ENCODE peak calls at places on chromosome 1, in four cellular contexts. One of them, this sample, is unnamed. For H3K27me3, the result is how much of the 10 kb centered on the place peaks cover.

GRCh38 chr1:980137-980571 is 1.7 kb downstream of the PERM1 start:
- DNase-seq in WERI-Rb-1: no peak
- DNase-seq in ovary: peak
- DNase-seq in tibial artery: no peak
- DNase-seq in this sample: no peak

GRCh38 chr1:226827968-226828513 is 42.4 kb upstream of the PSEN2 start:
- DNase-seq in tibial artery: peak
- DNase-seq in ovary: peak
- DNase-seq in WERI-Rb-1: peak
- DNase-seq in this sample: peak

GRCh38 chr1:4784761-4785160 is 130.4 kb downstream of the AJAP1 start:
- DNase-seq in ovary: no peak
- DNase-seq in WERI-Rb-1: no peak
- DNase-seq in tibial artery: peak
- DNase-seq in this sample: peak

GRCh38 chr1:189431437-189431836 is 1046.2 kb downstream of the BRINP3 start:
- DNase-seq in tibial artery: no peak
- DNase-seq in WERI-Rb-1: no peak
- DNase-seq in ovary: no peak
- DNase-seq in this sample: no peak

GRCh38 chr1:155200920-155201319 is 6.8 kb downstream of the THBS3 start:
- DNase-seq in WERI-Rb-1: no peak
- DNase-seq in ovary: no peak
- DNase-seq in tibial artery: no peak
- DNase-seq in this sample: no peak

GRCh38 chr1:15836772-15837669 is 10.5 kb upstream of the SPEN start:
- DNase-seq in tibial artery: peak
- DNase-seq in ovary: peak
- DNase-seq in WERI-Rb-1: no peak
- DNase-seq in this sample: peak

GRCh38 chr1:62077821-62078220 is 116.8 kb upstream of the L1TD1 start:
- DNase-seq in tibial artery: no peak
- DNase-seq in ovary: no peak
- DNase-seq in WERI-Rb-1: no peak
- DNase-seq in this sample: no peak

GRCh38 chr1:92749024-92749634 is 35.8 kb downstream of the EVI5 start:
- DNase-seq in ovary: no peak
- DNase-seq in WERI-Rb-1: peak
- DNase-seq in tibial artery: no peak
- DNase-seq in this sample: no peak

GRCh38 chr1:43621386-43621785 is 28.6 kb upstream of the KDM4A start:
- DNase-seq in WERI-Rb-1: no peak
- DNase-seq in ovary: no peak
- DNase-seq in tibial artery: no peak
- DNase-seq in this sample: no peak

GRCh38 chr1:179164494-179164893 is 65.0 kb downstream of the ABL2 start:
- DNase-seq in WERI-Rb-1: no peak
- DNase-seq in tibial artery: no peak
- DNase-seq in ovary: no peak
- DNase-seq in this sample: no peak

GRCh38 chr1:165823552-165824268 is 3.7 kb upstream of the UCK2 start:
- DNase-seq in tibial artery: no peak
- DNase-seq in ovary: no peak
- DNase-seq in WERI-Rb-1: no peak
- DNase-seq in this sample: no peak

GRCh38 chr1:96508226-96508625 is 213.4 kb upstream of the PTBP2 start:
- DNase-seq in tibial artery: no peak
- DNase-seq in ovary: no peak
- DNase-seq in WERI-Rb-1: peak
- DNase-seq in this sample: no peak
- TF ChIP-seq CTCF in tibial artery: no peak
- TF ChIP-seq CTCF in ovary: no peak
- TF ChIP-seq CTCF in WERI-Rb-1: peak
- TF ChIP-seq CTCF in this sample: no peak

DNA sequence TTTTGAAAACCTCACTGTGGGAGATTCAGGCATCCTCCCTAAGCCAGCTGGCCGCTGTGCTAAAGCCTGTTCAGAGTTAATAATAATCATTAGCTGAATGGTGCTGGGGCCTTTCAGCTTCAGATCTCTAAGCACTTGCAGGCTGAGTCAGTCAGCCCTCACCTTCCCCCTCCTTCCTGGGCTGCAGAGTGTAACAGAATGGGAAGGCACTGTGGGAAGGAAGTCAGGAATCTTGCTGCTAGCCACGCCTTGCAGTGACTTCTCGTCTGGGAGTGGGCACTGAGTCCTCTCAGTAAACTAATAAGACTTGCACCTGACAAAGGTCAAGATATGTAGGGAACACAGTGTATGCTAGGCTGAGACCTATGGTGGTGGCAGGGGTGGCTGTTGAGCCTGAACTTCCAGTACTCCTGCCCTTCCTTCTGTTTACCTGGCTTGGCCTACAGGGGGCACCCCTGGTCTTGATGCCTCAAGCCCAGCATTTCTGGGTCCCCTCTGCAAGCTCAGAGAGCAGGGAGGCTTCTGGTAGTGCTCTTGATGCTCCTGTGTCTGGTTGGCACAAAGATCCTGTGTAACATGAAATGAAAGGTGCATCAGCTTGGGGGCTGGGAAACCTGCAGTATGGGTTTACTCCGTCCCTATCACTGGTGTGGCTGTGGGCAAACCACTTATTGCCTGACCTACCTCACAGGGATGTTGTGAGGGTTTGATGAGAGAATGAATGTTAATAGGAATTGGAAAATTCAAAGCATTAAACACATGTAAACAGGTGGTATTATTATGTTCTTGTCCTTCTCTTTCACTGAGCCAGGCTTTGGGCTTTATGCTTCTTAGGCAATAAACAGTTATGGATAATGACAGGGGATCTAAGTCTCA is 6.0 kb downstream of the CYB561D1 start:
- DNase-seq in WERI-Rb-1: peak
- DNase-seq in ovary: no peak
- DNase-seq in tibial artery: no peak
- DNase-seq in this sample: no peak
- H3K27ac ChIP-seq in WERI-Rb-1: peak
- H3K27ac ChIP-seq in ovary: no peak
- H3K27ac ChIP-seq in tibial artery: peak
- H3K27ac ChIP-seq in this sample: peak

GRCh38 chr1:6207075-6207885 is 1.4 kb downstream of the RNF207 start:
- DNase-seq in tibial artery: no peak
- DNase-seq in WERI-Rb-1: no peak
- DNase-seq in ovary: no peak
- DNase-seq in this sample: no peak
- H3K27me3 ChIP-seq in tibial artery: under half
- H3K27me3 ChIP-seq in WERI-Rb-1: under half
- H3K27me3 ChIP-seq in ovary: under half
- H3K27me3 ChIP-seq in this sample: half or more

DNA sequence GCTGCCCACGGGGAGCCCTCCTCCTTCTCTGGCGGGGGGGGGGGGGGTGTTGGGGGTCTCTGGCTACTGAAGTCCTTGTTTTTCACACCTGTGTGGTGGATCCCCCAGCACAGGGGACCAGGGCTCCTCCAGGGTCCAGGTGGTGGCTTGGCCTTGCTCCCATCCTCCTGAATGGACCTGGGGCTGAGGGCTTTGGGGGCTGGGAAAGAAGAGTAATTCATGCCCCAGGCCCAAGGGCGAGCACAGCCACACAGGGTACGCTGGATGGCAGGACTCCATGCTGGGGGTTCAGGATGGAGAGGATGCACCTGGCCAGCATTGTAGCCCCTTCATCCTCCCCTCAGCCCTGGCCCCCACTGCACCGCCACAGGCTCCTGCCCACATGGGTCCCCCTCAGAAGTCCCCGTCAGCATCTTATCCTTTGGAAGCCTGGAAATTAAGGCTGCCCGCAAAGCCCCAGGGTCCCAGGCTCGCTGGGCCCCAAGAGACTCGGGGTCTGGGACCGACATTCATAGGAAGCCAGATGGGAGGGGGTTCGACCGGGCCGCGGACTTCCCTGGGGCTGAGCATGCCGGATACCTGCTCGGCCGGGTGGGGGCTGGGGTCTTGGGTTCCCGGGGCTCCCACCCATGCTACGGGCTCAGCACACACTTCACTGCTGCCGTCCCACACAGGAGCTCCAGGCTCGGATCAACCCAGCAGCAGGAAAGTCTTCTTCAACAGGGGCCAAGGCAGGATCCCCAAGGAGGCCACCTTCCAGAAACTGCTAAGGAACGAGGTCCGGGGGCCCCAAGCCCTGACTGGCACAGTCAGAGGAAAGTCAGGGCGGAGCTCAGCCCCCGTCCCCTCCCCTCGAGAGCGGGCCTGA is 49.0 kb upstream of the ACTRT2 start:
- DNase-seq in tibial artery: peak
- DNase-seq in ovary: no peak
- DNase-seq in WERI-Rb-1: no peak
- DNase-seq in this sample: peak
- TF ChIP-seq CTCF in tibial artery: no peak
- TF ChIP-seq CTCF in ovary: no peak
- TF ChIP-seq CTCF in WERI-Rb-1: no peak
- TF ChIP-seq CTCF in this sample: no peak

DNA sequence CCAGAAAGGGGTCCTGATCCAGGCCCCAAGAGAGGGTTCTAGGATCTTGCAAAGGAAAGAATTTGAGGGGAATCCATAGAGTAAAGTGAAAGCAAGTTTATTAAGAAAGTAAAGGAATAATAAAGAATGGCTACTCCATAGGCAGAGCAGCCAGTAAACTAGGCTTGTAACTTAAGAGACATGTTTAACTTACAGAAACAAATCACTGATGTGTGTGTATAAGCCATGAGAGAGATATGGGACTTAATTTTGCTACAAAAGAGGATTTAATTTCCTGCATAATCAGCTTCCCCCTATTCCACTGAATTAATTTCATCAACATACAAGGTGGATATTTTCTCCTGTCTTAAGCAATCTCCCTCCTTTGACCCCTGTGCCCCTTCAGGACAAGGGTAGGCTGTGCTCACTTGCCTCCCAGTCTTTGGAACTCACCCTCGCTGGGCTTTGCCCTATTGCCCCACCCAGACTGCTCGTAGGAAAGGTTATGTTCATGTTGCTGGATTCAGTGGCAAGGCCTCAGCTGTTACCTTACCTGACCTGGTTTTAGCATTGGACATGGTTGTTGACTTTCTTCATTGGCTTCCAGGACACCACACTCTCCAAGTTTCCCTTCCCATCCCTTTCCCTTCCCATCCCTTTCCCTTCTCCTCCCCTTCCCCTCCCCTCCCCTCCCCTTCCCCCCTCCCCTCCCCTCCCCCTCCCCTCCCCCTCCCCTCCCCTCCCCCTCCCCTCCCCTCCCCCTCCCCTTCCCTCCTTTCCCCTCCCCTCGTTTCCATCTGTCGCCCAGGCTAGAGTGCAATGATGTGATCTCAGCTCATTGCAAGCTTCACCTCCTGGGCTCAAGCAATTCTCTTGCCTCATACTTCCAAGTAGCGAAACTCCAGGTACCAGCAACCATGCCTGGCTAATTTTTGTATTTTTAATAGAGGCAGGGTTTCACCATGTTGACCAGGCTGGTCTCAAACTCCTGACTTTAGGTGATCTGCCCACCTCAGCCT is 44.6 kb downstream of the TBCE start:
- DNase-seq in ovary: no peak
- DNase-seq in tibial artery: no peak
- DNase-seq in WERI-Rb-1: peak
- DNase-seq in this sample: no peak
- H3K27ac ChIP-seq in ovary: no peak
- H3K27ac ChIP-seq in tibial artery: no peak
- H3K27ac ChIP-seq in WERI-Rb-1: no peak
- H3K27ac ChIP-seq in this sample: no peak

This sample was measured in left lung.